ENCODE peak calls at places on chromosomes 16 and 17, in five cellular contexts. U is K562, O is GM12878, Y is SK-N-SH, K is HepG2. N is an unnamed sample.

GRCh38 chr16:6964679-6965078 is 368.0 kb upstream of the RBFOX1 start:
- DNase-seq in U (no peak), O (no peak), Y (no peak), K (no peak), N (no peak)

GRCh38 chr17:81125573-81126081 is 39.7 kb upstream of the PVALEF start:
- DNase-seq in U (no peak), O (no peak), Y (no peak), K (no peak), N (no peak)

GRCh38 chr17:45702666-45703266 is 81.4 kb upstream of the CRHR1 start:
- DNase-seq in U (no peak), O (no peak), Y (no peak), K (no peak), N (peak; percentile 23)

GRCh38 chr17:46216682-46217081 is 23.5 kb upstream of the KANSL1 start:
- DNase-seq in U (no peak), O (no peak), Y (no peak), K (no peak), N (no peak)

GRCh38 chr17:18877104-18877503 is 19.2 kb downstream of the PRPSAP2 start:
- DNase-seq in U (no peak), O (no peak), Y (no peak), K (no peak), N (peak; percentile 50)

GRCh38 chr17:49548506-49549310 is 27.0 kb upstream of the NXPH3 start:
- DNase-seq in U (peak; percentile 65), O (no peak), Y (peak; percentile 73), K (peak; percentile 45), N (peak; percentile 30)

GRCh38 chr16:85579883-85580607 is 33.1 kb upstream of the GSE1 start:
- DNase-seq in U (no peak), O (no peak), Y (no peak), K (no peak), N (no peak)

GRCh38 chr17:76940738-76941350 is 72.6 kb downstream of the MGAT5B start:
- DNase-seq in U (no peak), O (no peak), Y (peak; percentile 72), K (peak; percentile 23), N (no peak)

GRCh38 chr16:56871172-56871593 is 6.2 kb downstream of the SLC12A3 start:
- DNase-seq in U (peak; percentile 23), O (peak; percentile 49), Y (peak; percentile 50), K (peak; percentile 31), N (peak; percentile 53)

DNA sequence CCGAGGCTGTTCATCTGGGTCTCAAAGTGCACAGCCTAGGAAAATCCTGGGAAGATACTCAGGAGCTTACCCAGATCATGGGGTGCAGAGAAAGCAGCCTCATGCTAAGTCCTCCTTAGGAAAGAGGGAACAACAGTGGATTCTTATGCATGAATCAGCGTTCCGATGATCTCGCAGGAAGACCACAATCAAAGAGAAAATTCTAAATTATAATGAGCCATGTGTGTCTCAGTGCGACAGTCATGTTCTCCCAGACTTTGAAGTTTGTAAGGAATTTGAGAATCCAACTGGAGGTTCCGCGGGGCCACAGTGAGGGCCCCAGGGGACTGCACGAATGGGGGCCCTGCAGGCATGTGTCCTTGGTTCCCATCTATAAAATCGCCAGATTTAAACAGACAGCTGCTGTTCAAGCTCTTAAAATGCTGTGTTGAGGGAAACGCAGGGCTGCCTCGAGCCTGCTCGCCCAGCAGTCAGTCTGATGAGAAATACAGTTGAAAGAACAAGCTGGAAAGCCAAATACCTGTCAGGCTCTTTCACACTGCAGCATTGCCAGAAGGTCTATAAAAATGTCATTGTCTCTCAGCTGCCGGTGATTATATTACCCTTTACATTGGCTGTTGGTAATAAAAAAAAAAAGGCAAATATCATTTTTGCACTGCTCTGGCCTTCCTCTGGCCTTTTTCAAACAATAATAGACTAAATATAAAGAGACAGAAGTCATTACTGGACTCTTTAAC is 152.1 kb downstream of the PMP22 start:
- DNase-seq in U (no peak), O (no peak), Y (no peak), K (no peak), N (peak; percentile 28)
- TF ChIP-seq MXI1 in U (no peak), O (no peak), Y (no peak), K (no peak), N (no peak)

DNA sequence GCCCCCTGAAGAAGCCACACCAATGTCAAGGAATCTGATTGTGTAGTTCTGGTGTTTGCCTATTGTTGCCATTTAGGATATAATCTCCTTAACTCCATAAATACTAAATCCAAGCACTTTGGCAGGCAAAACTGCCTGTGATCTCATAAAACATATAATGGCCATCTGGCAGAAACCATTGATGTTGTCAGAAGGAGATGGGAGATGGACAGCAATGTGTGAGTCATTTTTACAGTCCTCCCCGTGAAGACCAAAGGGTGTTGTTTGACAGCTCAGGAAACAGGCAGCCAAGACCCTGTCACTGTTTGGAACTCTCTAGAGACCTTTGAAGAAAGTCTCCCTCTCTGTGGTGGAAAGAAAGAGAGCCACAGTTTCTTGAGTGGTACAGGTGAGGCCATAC is 454.1 kb downstream of the HS3ST3B1 start:
- DNase-seq in U (no peak), O (no peak), Y (no peak), K (no peak), N (peak; percentile 54)
- TF ChIP-seq MXI1 in U (no peak), O (no peak), Y (no peak), K (no peak), N (no peak)

GRCh38 chr16:17780181-17780580 is 309.4 kb upstream of the XYLT1 start:
- DNase-seq in U (no peak), O (no peak), Y (no peak), K (no peak), N (peak; percentile 23)

DNA sequence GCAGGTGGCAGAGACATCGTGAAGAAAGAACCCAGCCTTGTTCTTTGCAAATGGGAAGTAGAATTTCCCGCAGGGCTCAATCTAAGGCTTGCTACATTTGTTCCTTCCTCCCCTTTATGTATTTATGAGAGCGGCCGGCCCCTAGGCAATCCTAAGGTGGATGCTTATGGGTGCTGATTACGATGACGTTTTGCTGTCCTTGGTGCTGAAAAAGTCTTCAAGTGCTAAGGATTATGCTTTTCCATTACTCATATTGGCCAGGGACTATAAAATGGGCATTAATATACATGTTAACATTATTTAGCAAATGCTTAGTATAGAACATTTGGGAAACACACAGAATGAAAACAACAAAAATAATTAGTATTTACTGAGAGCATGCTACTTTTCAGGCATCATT is 313.3 kb upstream of the XYLT1 start:
- DNase-seq in U (peak; percentile 57), O (no peak), Y (no peak), K (peak; percentile 21), N (peak; percentile 56)
- TF ChIP-seq MXI1 in U (no peak), O (no peak), Y (no peak), K (no peak), N (no peak)

GRCh38 chr16:9934723-9935508 is 247.3 kb downstream of the GRIN2A start:
- DNase-seq in U (no peak), O (no peak), Y (no peak), K (no peak), N (no peak)
- TF ChIP-seq MXI1 in U (no peak), O (no peak), Y (no peak), K (no peak), N (no peak)

DNA sequence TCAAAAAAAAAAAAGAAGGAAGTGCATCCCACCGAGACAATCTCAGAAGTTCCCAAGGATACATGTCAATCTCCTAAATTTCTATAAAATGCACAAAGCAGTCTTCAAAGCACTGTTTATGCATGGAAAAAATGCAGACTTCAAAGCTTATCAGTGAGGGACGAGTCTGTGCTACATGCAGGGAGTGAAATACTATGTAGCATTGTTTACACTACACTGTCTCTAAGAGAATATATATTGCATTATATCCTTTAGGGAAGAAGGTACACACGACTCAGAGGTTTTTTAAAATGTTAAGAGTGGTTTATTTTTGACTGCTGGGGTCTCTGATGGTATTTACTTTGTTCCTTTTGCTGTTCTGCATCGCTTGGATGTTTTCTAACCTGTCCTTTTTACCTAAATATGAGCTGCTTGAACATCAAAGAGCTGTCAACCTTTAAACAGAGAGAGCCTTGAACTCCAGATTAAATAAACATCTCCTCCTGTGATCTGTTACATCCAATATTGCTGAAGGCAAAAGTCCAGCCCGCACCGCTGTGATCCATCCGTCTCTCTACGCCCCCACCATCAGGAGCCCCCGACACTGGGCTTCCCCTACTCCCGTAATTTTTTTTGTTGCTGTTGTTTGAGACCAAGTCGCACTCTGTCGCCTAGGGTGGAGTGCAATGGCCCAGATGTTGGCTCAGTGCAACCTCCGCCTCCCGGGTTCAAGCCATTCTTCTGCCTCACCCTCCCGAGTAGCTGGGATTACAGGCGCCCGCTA is 1.4 kb downstream of the FBXO31 start:
- DNase-seq in U (no peak), O (no peak), Y (no peak), K (peak; percentile 100), N (no peak)
- TF ChIP-seq MXI1 in U (no peak), O (no peak), Y (no peak), K (peak; percentile 76), N (no peak)

GRCh38 chr17:72926171-72926570 is 166.3 kb downstream of the SLC39A11 start:
- DNase-seq in U (no peak), O (no peak), Y (no peak), K (no peak), N (peak; percentile 41)
- TF ChIP-seq MXI1 in U (no peak), O (no peak), Y (no peak), K (no peak), N (no peak)

GRCh38 chr16:29680180-29680598 is 1.2 kb downstream of the QPRT start:
- DNase-seq in U (no peak), O (no peak), Y (no peak), K (peak; percentile 75), N (no peak)
- TF ChIP-seq MXI1 in U (no peak), O (no peak), Y (no peak), K (no peak), N (no peak)

DNA sequence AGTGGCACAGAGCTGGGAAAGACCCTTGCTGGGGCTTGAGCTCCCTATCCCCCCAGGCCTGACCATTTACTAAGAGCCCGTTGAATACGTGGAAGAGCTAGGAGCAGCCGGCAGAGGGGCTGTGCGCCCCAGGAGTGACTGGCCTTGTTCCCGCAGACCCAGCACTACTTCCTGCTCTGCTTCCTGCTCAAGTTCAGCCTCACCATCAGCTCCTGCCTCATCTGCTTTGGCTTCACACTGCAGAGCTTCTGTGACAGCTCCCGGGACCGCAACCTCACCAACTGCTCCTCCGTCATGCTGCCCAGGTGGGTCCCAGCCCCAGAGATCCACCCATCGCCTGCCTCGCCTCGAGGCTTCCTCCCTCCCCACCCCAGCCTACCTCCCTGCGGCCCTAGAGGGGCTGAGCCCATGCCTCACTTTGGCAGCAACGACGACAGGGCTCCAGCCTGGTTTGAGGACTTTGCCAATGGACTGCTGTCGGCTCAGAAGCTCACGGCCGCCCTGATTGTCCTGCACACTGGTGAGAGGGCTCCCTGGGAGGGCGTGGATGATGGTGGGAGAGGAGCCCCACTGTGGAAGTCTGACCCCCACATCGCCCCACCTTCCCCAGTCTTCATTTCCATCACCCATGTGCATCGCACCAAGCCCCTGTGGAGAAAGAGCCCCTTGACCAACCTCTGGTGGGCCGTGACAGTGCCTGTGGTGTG is 17.2 kb downstream of the CASKIN2 start:
- DNase-seq in U (no peak), O (no peak), Y (peak; percentile 42), K (no peak), N (no peak)
- TF ChIP-seq MXI1 in U (no peak), O (no peak), Y (no peak), K (no peak), N (no peak)

GRCh38 chr17:42405963-42406495 is 17.0 kb downstream of the CAVIN1 start:
- DNase-seq in U (peak; percentile 84), O (no peak), Y (peak; percentile 89), K (peak; percentile 63), N (peak; percentile 59)
- TF ChIP-seq MXI1 in U (no peak), O (no peak), Y (no peak), K (no peak), N (no peak)

N was measured in IMR-90.